ENCODE peak calls at places on chromosomes 13 and 19, in four cellular contexts. W is WTC11, M is H1, I is K562. T is an unnamed sample.

GRCh38 chr19:13784731-13785452 is 10.4 kb upstream of the ZSWIM4 start:
- DNase-seq in W (peak), M (peak), I (peak), T (peak)

GRCh38 chr19:49224856-49225255 is 67.3 kb downstream of the TRPM4 start:
- DNase-seq in M (peak), I (peak), W (peak), T (peak)

GRCh38 chr13:91185294-91185863 is 162.1 kb upstream of the MIR17HG start:
- DNase-seq in M (no peak), I (no peak), W (no peak), T (peak)

GRCh38 chr13:88000239-88000638 is 329.1 kb downstream of the SLITRK5 start:
- DNase-seq in I (no peak), W (no peak), M (no peak), T (no peak)

GRCh38 chr13:34207334-34207733 is 389.4 kb downstream of the RFC3 start:
- DNase-seq in I (no peak), M (no peak), W (no peak), T (no peak)

GRCh38 chr19:7970716-7971448 is 27.4 kb upstream of the TIMM44 start:
- DNase-seq in M (peak), W (peak), I (peak), T (peak)

GRCh38 chr13:107210216-107211010 is 642.5 kb upstream of the ARGLU1 start:
- DNase-seq in W (no peak), M (no peak), I (no peak), T (no peak)

GRCh38 chr13:43153436-43154082 is 130.2 kb downstream of the DNAJC15 start:
- DNase-seq in I (no peak), W (no peak), M (no peak), T (no peak)

GRCh38 chr19:49533551-49534488 is 6.0 kb downstream of the RCN3 start:
- DNase-seq in I (peak), M (peak), W (peak), T (peak)

GRCh38 chr19:41620171-41620570 is 6.7 kb downstream of the CEACAM4 start:
- DNase-seq in I (no peak), W (no peak), M (no peak), T (no peak)

GRCh38 chr19:38691938-38692457 is 44.5 kb downstream of the ACTN4 start:
- DNase-seq in M (no peak), I (no peak), W (no peak), T (peak)

GRCh38 chr19:4210166-4210731 is 19.1 kb upstream of the EBI3 start:
- DNase-seq in I (no peak), W (no peak), M (no peak), T (no peak)

GRCh38 chr19:54469496-54469934 is 3.6 kb downstream of the CDC42EP5 start:
- DNase-seq in M (no peak), I (no peak), W (no peak), T (no peak)

GRCh38 chr13:97240789-97241734 is 18.9 kb downstream of the MBNL2 start:
- DNase-seq in W (no peak), M (no peak), I (no peak), T (no peak)

GRCh38 chr19:58319241-58319640 is 7.6 kb upstream of the ZSCAN22 start:
- DNase-seq in I (no peak), W (no peak), M (no peak), T (no peak)

GRCh38 chr13:114259374-114259773 is 22.0 kb upstream of the UPF3A start:
- DNase-seq in W (no peak), M (no peak), I (no peak), T (no peak)

GRCh38 chr13:19604306-19604705 is 29.2 kb upstream of the MPHOSPH8 start:
- DNase-seq in M (no peak), I (no peak), W (no peak), T (no peak)

GRCh38 chr13:23579886-23580706 is 9.9 kb downstream of the TNFRSF19 start:
- DNase-seq in M (peak), W (no peak), I (no peak), T (no peak)

DNA sequence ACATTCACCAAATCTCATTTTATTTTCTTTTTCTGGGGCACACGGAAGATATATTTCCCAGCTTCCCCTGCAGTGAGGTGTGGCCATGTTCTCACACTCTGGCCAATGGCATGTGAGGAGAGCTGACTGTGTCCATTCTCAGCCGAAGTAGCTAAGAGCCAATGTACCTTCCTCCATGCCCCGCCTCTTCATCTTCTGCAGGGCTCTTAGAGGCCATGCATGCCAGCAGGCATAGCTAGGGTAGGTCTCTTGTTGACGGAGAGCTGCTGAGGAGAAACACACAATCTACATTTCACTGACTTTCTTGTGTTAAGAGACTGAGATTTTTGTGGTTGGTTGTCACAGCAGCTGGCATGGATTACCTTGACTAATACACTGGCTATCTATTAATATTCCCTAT is 9.8 kb upstream of the MICU2 start:
- DNase-seq in M (no peak), W (no peak), I (no peak), T (no peak)
- TF ChIP-seq TEAD4 in M (no peak), W (no peak), I (no peak), T (no peak)

GRCh38 chr19:24029941-24030636 is 56.9 kb upstream of the ZNF254 start:
- DNase-seq in I (no peak), M (no peak), W (peak), T (no peak)
- TF ChIP-seq TEAD4 in I (no peak), M (no peak), W (no peak), T (no peak)

GRCh38 chr13:113208424-113209335 is at the start of gene PCID2:
- DNase-seq in W (peak), I (peak), M (peak), T (peak)

GRCh38 chr13:113209336-113209879 is at the start of gene CUL4A:
- DNase-seq in I (peak), W (peak), M (peak), T (peak)

GRCh38 chr13:113205428-113205931 is 3.0 kb downstream of the PCID2 start:
- DNase-seq in W (no peak), M (no peak), I (no peak), T (no peak)

GRCh38 chr13:113209880-113210421 is 538 bp downstream of the CUL4A start:
- DNase-seq in I (no peak), M (peak), W (peak), T (peak)

DNA sequence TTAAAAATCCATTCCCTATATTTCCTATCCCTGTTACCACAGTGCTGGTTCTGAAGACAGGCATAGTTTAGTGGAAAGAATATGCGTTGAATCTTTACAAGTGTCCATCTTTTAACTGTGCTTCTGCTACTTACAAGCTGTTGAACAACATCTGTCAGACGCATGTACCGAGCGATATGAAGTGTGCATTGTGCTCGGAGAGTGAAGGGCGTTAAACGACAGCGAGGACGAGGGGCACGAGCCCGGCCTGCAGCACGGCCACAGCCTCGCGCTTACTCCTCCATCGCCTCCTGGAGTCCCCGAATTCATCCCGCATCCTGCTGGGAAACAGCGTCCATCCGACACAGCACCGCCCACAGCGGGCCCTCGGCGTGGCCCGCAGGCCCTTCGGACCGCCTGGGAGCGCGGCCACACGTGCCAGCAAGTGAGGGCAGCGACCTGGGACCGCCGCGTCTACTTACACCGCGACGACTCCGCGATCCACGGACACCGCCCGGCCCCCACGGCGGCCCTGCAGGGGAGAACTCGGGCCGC is 512 bp downstream of the PCID2 start:
- DNase-seq in M (peak), W (peak), I (no peak), T (no peak)
- TF ChIP-seq TEAD4 in M (no peak), W (no peak), I (no peak), T (no peak)

GRCh38 chr19:17337675-17338439 is 504 bp downstream of the GTPBP3 start:
- DNase-seq in I (peak), W (peak), M (peak), T (peak)

GRCh38 chr19:17340871-17341357 is 3.6 kb downstream of the GTPBP3 start:
- DNase-seq in M (no peak), I (no peak), W (peak), T (no peak)

GRCh38 chr19:17340302-17340870 is 3.0 kb downstream of the GTPBP3 start:
- DNase-seq in I (no peak), W (peak), M (peak), T (no peak)

GRCh38 chr19:17338440-17339078 is 1.2 kb downstream of the GTPBP3 start:
- DNase-seq in M (no peak), I (no peak), W (no peak), T (no peak)

DNA sequence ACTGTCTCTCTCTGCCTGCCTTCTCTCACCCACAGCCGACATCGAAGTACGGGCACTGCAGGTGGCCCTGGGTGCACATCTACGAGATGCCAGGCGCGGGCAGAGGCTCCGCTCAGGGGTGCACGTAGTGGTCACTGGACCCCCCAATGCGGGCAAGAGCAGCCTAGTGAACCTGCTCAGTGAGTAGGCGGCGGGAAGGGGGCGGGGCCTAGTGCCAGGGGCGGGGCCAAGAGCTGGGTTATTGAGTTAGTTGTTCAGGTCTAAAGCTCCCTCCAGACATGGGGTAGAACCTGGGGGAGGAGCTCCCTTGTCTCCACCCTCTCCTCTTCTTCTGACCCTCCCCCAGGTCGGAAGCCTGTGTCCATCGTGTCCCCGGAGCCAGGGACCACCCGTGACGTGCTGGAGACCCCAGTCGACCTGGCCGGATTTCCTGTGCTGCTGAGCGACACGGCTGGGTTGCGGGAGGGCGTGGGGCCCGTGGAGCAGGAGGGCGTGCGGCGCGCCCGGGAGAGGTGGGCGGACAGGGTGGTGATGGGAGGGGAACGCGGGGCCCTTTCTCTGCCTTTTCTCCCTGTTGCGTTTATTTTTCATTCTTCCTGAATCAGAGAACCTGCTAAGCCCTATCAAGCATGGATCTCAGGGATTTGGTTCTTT is 1.9 kb downstream of the GTPBP3 start:
- DNase-seq in I (peak), M (peak), W (peak), T (peak)
- TF ChIP-seq TEAD4 in I (no peak), M (no peak), W (no peak), T (no peak)

GRCh38 chr19:47226426-47227346 is 4.3 kb downstream of the BBC3 start:
- DNase-seq in M (peak), W (no peak), I (peak), T (peak)
- TF ChIP-seq TEAD4 in M (no peak), W (no peak), I (no peak), T (no peak)

DNA sequence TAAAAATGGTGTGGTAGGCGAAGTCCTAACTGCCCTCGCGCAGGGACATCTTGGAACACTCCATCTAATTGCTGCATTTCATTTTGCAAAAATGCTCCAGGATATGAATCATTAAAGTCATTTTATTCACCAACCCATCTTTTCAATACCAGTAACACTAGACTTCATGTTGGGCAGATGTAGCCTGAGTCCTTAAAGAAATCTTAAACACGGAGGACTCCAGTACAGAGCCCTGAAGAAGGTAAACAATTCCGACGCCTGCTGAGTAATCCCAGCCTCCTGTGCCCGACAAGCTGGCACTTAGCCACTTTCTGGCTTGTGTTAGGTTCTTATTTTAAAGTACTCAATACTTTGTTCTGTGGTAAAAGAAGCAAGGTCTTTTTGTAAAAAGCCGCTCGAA is 58.0 kb upstream of the IRS2 start:
- DNase-seq in M (no peak), W (no peak), I (no peak), T (no peak)
- TF ChIP-seq TEAD4 in M (no peak), W (no peak), I (no peak), T (no peak)

T was measured in SK-N-SH.